ENCODE peak calls at places on chromosomes 6 and 20, in seven cellular contexts. One of them, this sample, is unnamed.
A peak's percentile ranks its signal among the peaks of the same experiment; 100 is the strongest.

GRCh38 chr6:55953384-55953783 is 78.0 kb upstream of the BMP5 start:
- DNase-seq in H1: no peak
- DNase-seq in CD4-positive, CD25-positive, alpha-beta regulatory T cell: no peak
- DNase-seq in neural progenitor cell: no peak
- DNase-seq in CD8-positive, alpha-beta T cell: no peak
- DNase-seq in dorsolateral prefrontal cortex: no peak
- DNase-seq in GM23248: peak; percentile 71
- DNase-seq in this sample: peak; percentile 0

GRCh38 chr6:11653028-11653583 is 115.6 kb downstream of the TMEM170B start:
- DNase-seq in CD8-positive, alpha-beta T cell: peak; percentile 14
- DNase-seq in CD4-positive, CD25-positive, alpha-beta regulatory T cell: no peak
- DNase-seq in H1: no peak
- DNase-seq in dorsolateral prefrontal cortex: no peak
- DNase-seq in neural progenitor cell: no peak
- DNase-seq in GM23248: peak; percentile 89
- DNase-seq in this sample: peak; percentile 99

GRCh38 chr6:35181933-35182612 is 31.7 kb upstream of the SCUBE3 start:
- DNase-seq in dorsolateral prefrontal cortex: no peak
- DNase-seq in H1: peak; percentile 64
- DNase-seq in GM23248: peak; percentile 96
- DNase-seq in neural progenitor cell: peak; percentile 32
- DNase-seq in CD8-positive, alpha-beta T cell: no peak
- DNase-seq in CD4-positive, CD25-positive, alpha-beta regulatory T cell: no peak
- DNase-seq in this sample: peak; percentile 84

GRCh38 chr6:138187156-138187555 is 25.4 kb downstream of the ARFGEF3 start:
- DNase-seq in H1: no peak
- DNase-seq in CD8-positive, alpha-beta T cell: no peak
- DNase-seq in dorsolateral prefrontal cortex: no peak
- DNase-seq in CD4-positive, CD25-positive, alpha-beta regulatory T cell: no peak
- DNase-seq in neural progenitor cell: peak; percentile 67
- DNase-seq in GM23248: no peak
- DNase-seq in this sample: no peak

GRCh38 chr6:2103644-2104523 is 141.5 kb downstream of the GMDS start:
- DNase-seq in CD4-positive, CD25-positive, alpha-beta regulatory T cell: no peak
- DNase-seq in GM23248: peak; percentile 63
- DNase-seq in CD8-positive, alpha-beta T cell: no peak
- DNase-seq in dorsolateral prefrontal cortex: no peak
- DNase-seq in H1: no peak
- DNase-seq in neural progenitor cell: no peak
- DNase-seq in this sample: peak; percentile 25

GRCh38 chr20:42611423-42611822 is 578.3 kb downstream of the PTPRT start:
- DNase-seq in dorsolateral prefrontal cortex: no peak
- DNase-seq in CD8-positive, alpha-beta T cell: no peak
- DNase-seq in CD4-positive, CD25-positive, alpha-beta regulatory T cell: no peak
- DNase-seq in GM23248: no peak
- DNase-seq in H1: no peak
- DNase-seq in neural progenitor cell: no peak
- DNase-seq in this sample: no peak

GRCh38 chr6:13331516-13332348 is 3.4 kb upstream of the TBC1D7 start:
- DNase-seq in dorsolateral prefrontal cortex: no peak
- DNase-seq in CD4-positive, CD25-positive, alpha-beta regulatory T cell: no peak
- DNase-seq in GM23248: peak; percentile 49
- DNase-seq in H1: no peak
- DNase-seq in neural progenitor cell: no peak
- DNase-seq in CD8-positive, alpha-beta T cell: no peak
- DNase-seq in this sample: no peak

GRCh38 chr6:130843575-130844320 is 16.5 kb downstream of the SMLR1 start:
- DNase-seq in GM23248: peak; percentile 55
- DNase-seq in CD8-positive, alpha-beta T cell: no peak
- DNase-seq in dorsolateral prefrontal cortex: no peak
- DNase-seq in H1: no peak
- DNase-seq in neural progenitor cell: peak; percentile 50
- DNase-seq in CD4-positive, CD25-positive, alpha-beta regulatory T cell: no peak
- DNase-seq in this sample: peak; percentile 42

GRCh38 chr20:53678990-53679596 is 85.5 kb upstream of the ZNF217 start:
- DNase-seq in H1: no peak
- DNase-seq in CD8-positive, alpha-beta T cell: no peak
- DNase-seq in dorsolateral prefrontal cortex: no peak
- DNase-seq in GM23248: no peak
- DNase-seq in CD4-positive, CD25-positive, alpha-beta regulatory T cell: no peak
- DNase-seq in neural progenitor cell: no peak
- DNase-seq in this sample: no peak

GRCh38 chr20:53677447-53678314 is 84.0 kb upstream of the ZNF217 start:
- DNase-seq in H1: no peak
- DNase-seq in CD4-positive, CD25-positive, alpha-beta regulatory T cell: no peak
- DNase-seq in dorsolateral prefrontal cortex: no peak
- DNase-seq in GM23248: peak; percentile 24
- DNase-seq in neural progenitor cell: peak; percentile 39
- DNase-seq in CD8-positive, alpha-beta T cell: no peak
- DNase-seq in this sample: no peak

GRCh38 chr20:53681352-53682212 is 87.9 kb upstream of the ZNF217 start:
- DNase-seq in neural progenitor cell: no peak
- DNase-seq in CD4-positive, CD25-positive, alpha-beta regulatory T cell: no peak
- DNase-seq in GM23248: no peak
- DNase-seq in H1: no peak
- DNase-seq in dorsolateral prefrontal cortex: no peak
- DNase-seq in CD8-positive, alpha-beta T cell: no peak
- DNase-seq in this sample: no peak

GRCh38 chr20:53678315-53678989 is 84.8 kb upstream of the ZNF217 start:
- DNase-seq in CD4-positive, CD25-positive, alpha-beta regulatory T cell: no peak
- DNase-seq in dorsolateral prefrontal cortex: no peak
- DNase-seq in neural progenitor cell: no peak
- DNase-seq in GM23248: no peak
- DNase-seq in H1: no peak
- DNase-seq in CD8-positive, alpha-beta T cell: no peak
- DNase-seq in this sample: no peak

GRCh38 chr20:53679597-53680309 is 86.1 kb upstream of the ZNF217 start:
- DNase-seq in dorsolateral prefrontal cortex: no peak
- DNase-seq in CD8-positive, alpha-beta T cell: no peak
- DNase-seq in GM23248: no peak
- DNase-seq in H1: no peak
- DNase-seq in neural progenitor cell: peak; percentile 34
- DNase-seq in CD4-positive, CD25-positive, alpha-beta regulatory T cell: no peak
- DNase-seq in this sample: no peak
- H3K27ac ChIP-seq in dorsolateral prefrontal cortex: peak overlapping the region; percentile 18
- H3K27ac ChIP-seq in CD8-positive, alpha-beta T cell: no peak overlapping the region
- H3K27ac ChIP-seq in GM23248: no peak overlapping the region
- H3K27ac ChIP-seq in H1: no peak overlapping the region
- H3K27ac ChIP-seq in neural progenitor cell: peak overlapping the region; percentile 80
- H3K27ac ChIP-seq in CD4-positive, CD25-positive, alpha-beta regulatory T cell: no peak overlapping the region
- H3K27ac ChIP-seq in this sample: no peak overlapping the region

GRCh38 chr6:110552076-110552475 is 75.7 kb upstream of the SLC22A16 start:
- DNase-seq in dorsolateral prefrontal cortex: no peak
- DNase-seq in CD8-positive, alpha-beta T cell: no peak
- DNase-seq in CD4-positive, CD25-positive, alpha-beta regulatory T cell: no peak
- DNase-seq in GM23248: no peak
- DNase-seq in H1: no peak
- DNase-seq in neural progenitor cell: no peak
- DNase-seq in this sample: no peak

GRCh38 chr6:110549277-110549676 is 72.9 kb upstream of the SLC22A16 start:
- DNase-seq in neural progenitor cell: no peak
- DNase-seq in H1: no peak
- DNase-seq in CD4-positive, CD25-positive, alpha-beta regulatory T cell: no peak
- DNase-seq in CD8-positive, alpha-beta T cell: no peak
- DNase-seq in dorsolateral prefrontal cortex: no peak
- DNase-seq in GM23248: no peak
- DNase-seq in this sample: no peak

GRCh38 chr6:110550353-110550752 is 73.9 kb upstream of the SLC22A16 start:
- DNase-seq in CD4-positive, CD25-positive, alpha-beta regulatory T cell: no peak
- DNase-seq in GM23248: no peak
- DNase-seq in H1: no peak
- DNase-seq in dorsolateral prefrontal cortex: no peak
- DNase-seq in CD8-positive, alpha-beta T cell: no peak
- DNase-seq in neural progenitor cell: no peak
- DNase-seq in this sample: no peak

GRCh38 chr6:110552901-110553641 is 76.7 kb upstream of the SLC22A16 start:
- DNase-seq in CD8-positive, alpha-beta T cell: no peak
- DNase-seq in CD4-positive, CD25-positive, alpha-beta regulatory T cell: no peak
- DNase-seq in H1: no peak
- DNase-seq in dorsolateral prefrontal cortex: no peak
- DNase-seq in GM23248: no peak
- DNase-seq in neural progenitor cell: no peak
- DNase-seq in this sample: no peak

GRCh38 chr6:110551088-110551487 is 74.7 kb upstream of the SLC22A16 start:
- DNase-seq in H1: no peak
- DNase-seq in neural progenitor cell: no peak
- DNase-seq in GM23248: no peak
- DNase-seq in dorsolateral prefrontal cortex: no peak
- DNase-seq in CD4-positive, CD25-positive, alpha-beta regulatory T cell: no peak
- DNase-seq in CD8-positive, alpha-beta T cell: no peak
- DNase-seq in this sample: no peak
- H3K27ac ChIP-seq in H1: no peak overlapping the region
- H3K27ac ChIP-seq in neural progenitor cell: no peak overlapping the region
- H3K27ac ChIP-seq in GM23248: no peak overlapping the region
- H3K27ac ChIP-seq in dorsolateral prefrontal cortex: no peak overlapping the region
- H3K27ac ChIP-seq in CD4-positive, CD25-positive, alpha-beta regulatory T cell: no peak overlapping the region
- H3K27ac ChIP-seq in CD8-positive, alpha-beta T cell: no peak overlapping the region
- H3K27ac ChIP-seq in this sample: no peak overlapping the region

GRCh38 chr6:7236312-7237209 is 76.4 kb downstream of the SSR1 start:
- DNase-seq in neural progenitor cell: no peak
- DNase-seq in GM23248: no peak
- DNase-seq in CD8-positive, alpha-beta T cell: no peak
- DNase-seq in CD4-positive, CD25-positive, alpha-beta regulatory T cell: no peak
- DNase-seq in H1: no peak
- DNase-seq in dorsolateral prefrontal cortex: no peak
- DNase-seq in this sample: no peak
- H3K27ac ChIP-seq in neural progenitor cell: no peak overlapping the region
- H3K27ac ChIP-seq in GM23248: no peak overlapping the region
- H3K27ac ChIP-seq in CD8-positive, alpha-beta T cell: no peak overlapping the region
- H3K27ac ChIP-seq in CD4-positive, CD25-positive, alpha-beta regulatory T cell: no peak overlapping the region
- H3K27ac ChIP-seq in H1: no peak overlapping the region
- H3K27ac ChIP-seq in dorsolateral prefrontal cortex: no peak overlapping the region
- H3K27ac ChIP-seq in this sample: no peak overlapping the region

GRCh38 chr6:111662794-111663231 is 57.1 kb upstream of the TRAF3IP2 start:
- DNase-seq in CD4-positive, CD25-positive, alpha-beta regulatory T cell: no peak
- DNase-seq in CD8-positive, alpha-beta T cell: no peak
- DNase-seq in neural progenitor cell: no peak
- DNase-seq in dorsolateral prefrontal cortex: no peak
- DNase-seq in H1: no peak
- DNase-seq in GM23248: peak; percentile 44
- DNase-seq in this sample: no peak

GRCh38 chr6:111663692-111664564 is 58.2 kb upstream of the TRAF3IP2 start:
- DNase-seq in CD8-positive, alpha-beta T cell: no peak
- DNase-seq in neural progenitor cell: peak; percentile 92
- DNase-seq in H1: peak; percentile 82
- DNase-seq in dorsolateral prefrontal cortex: peak; percentile 65
- DNase-seq in GM23248: peak; percentile 81
- DNase-seq in CD4-positive, CD25-positive, alpha-beta regulatory T cell: no peak
- DNase-seq in this sample: no peak

GRCh38 chr6:111663232-111663631 is 57.6 kb upstream of the TRAF3IP2 start:
- DNase-seq in dorsolateral prefrontal cortex: no peak
- DNase-seq in CD4-positive, CD25-positive, alpha-beta regulatory T cell: no peak
- DNase-seq in neural progenitor cell: peak; percentile 33
- DNase-seq in CD8-positive, alpha-beta T cell: no peak
- DNase-seq in H1: peak; percentile 60
- DNase-seq in GM23248: peak; percentile 16
- DNase-seq in this sample: no peak

GRCh38 chr6:111666812-111667211 is 61.1 kb upstream of the TRAF3IP2 start:
- DNase-seq in CD4-positive, CD25-positive, alpha-beta regulatory T cell: no peak
- DNase-seq in GM23248: peak; percentile 32
- DNase-seq in H1: no peak
- DNase-seq in CD8-positive, alpha-beta T cell: no peak
- DNase-seq in neural progenitor cell: no peak
- DNase-seq in dorsolateral prefrontal cortex: no peak
- DNase-seq in this sample: no peak

DNA sequence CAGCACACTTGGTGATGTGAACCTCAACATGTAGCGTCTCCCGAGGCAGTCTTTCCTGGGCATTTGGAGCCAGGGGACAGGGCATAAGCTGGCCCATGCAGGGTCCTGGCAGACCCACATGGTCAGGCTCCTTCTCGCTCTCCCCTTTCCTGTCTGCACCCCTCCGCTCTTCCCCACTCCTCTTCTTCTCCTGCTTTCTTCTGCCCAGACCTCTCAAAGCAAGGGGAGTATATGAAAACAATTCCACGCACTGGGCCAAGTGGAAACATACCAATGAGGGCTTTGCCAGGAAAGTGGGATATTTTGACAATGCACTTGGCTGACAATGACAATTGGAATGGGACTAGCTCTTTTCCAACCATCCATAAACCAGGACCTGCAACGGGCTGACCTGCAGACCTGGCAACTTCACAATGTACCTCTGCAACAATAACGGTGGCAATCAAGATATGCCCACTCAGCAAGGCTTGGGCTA is 58.9 kb upstream of the TRAF3IP2 start:
- DNase-seq in H1: no peak
- DNase-seq in GM23248: peak; percentile 14
- DNase-seq in dorsolateral prefrontal cortex: no peak
- DNase-seq in CD4-positive, CD25-positive, alpha-beta regulatory T cell: no peak
- DNase-seq in CD8-positive, alpha-beta T cell: no peak
- DNase-seq in neural progenitor cell: no peak
- DNase-seq in this sample: no peak
- H3K27ac ChIP-seq in H1: no peak overlapping the region
- H3K27ac ChIP-seq in GM23248: peak overlapping the region; percentile 38
- H3K27ac ChIP-seq in dorsolateral prefrontal cortex: no peak overlapping the region
- H3K27ac ChIP-seq in CD4-positive, CD25-positive, alpha-beta regulatory T cell: peak overlapping the region; percentile 5
- H3K27ac ChIP-seq in CD8-positive, alpha-beta T cell: no peak overlapping the region
- H3K27ac ChIP-seq in neural progenitor cell: peak overlapping the region; percentile 43
- H3K27ac ChIP-seq in this sample: no peak overlapping the region

This sample was measured in brain microvascular endothelial cell.